ENCODE peak calls at places on chromosomes 4 and X, in six cellular contexts. One of them, this sample, is unnamed.

GRCh38 chr4:57926311-57926710 is 816.1 kb upstream of the IGFBP7 start:
- DNase-seq in CD8-positive, alpha-beta T cell: no peak
- DNase-seq in suprapubic skin: no peak
- DNase-seq in PC-3: no peak
- DNase-seq in adrenal gland: no peak
- DNase-seq in upper lobe of right lung: no peak
- DNase-seq in this sample: no peak

GRCh38 chr4:37837446-37837845 is 11.0 kb downstream of the PGM2 start:
- DNase-seq in CD8-positive, alpha-beta T cell: no peak
- DNase-seq in suprapubic skin: no peak
- DNase-seq in PC-3: peak; percentile 22
- DNase-seq in adrenal gland: no peak
- DNase-seq in upper lobe of right lung: no peak
- DNase-seq in this sample: no peak

GRCh38 chrX:13464599-13465275 is 104.7 kb upstream of the EGFL6 start:
- DNase-seq in CD8-positive, alpha-beta T cell: no peak
- DNase-seq in suprapubic skin: no peak
- DNase-seq in PC-3: peak; percentile 2
- DNase-seq in adrenal gland: no peak
- DNase-seq in upper lobe of right lung: no peak
- DNase-seq in this sample: no peak

GRCh38 chr4:158949094-158949493 is 153.8 kb upstream of the RAPGEF2 start:
- DNase-seq in CD8-positive, alpha-beta T cell: no peak
- DNase-seq in suprapubic skin: no peak
- DNase-seq in PC-3: peak; percentile 35
- DNase-seq in adrenal gland: no peak
- DNase-seq in upper lobe of right lung: no peak
- DNase-seq in this sample: no peak

GRCh38 chr4:69823481-69824186 is 36.3 kb downstream of the SULT1E1 start:
- DNase-seq in CD8-positive, alpha-beta T cell: peak; percentile 53
- DNase-seq in suprapubic skin: no peak
- DNase-seq in PC-3: peak; percentile 78
- DNase-seq in adrenal gland: no peak
- DNase-seq in upper lobe of right lung: peak; percentile 76
- DNase-seq in this sample: no peak

GRCh38 chr4:7074423-7074822 is 6.6 kb upstream of the GRPEL1 start:
- DNase-seq in CD8-positive, alpha-beta T cell: no peak
- DNase-seq in suprapubic skin: no peak
- DNase-seq in PC-3: peak; percentile 59
- DNase-seq in adrenal gland: no peak
- DNase-seq in upper lobe of right lung: no peak
- DNase-seq in this sample: no peak

GRCh38 chr4:169485791-169486742 is 126.3 kb downstream of the NEK1 start:
- DNase-seq in CD8-positive, alpha-beta T cell: no peak
- DNase-seq in suprapubic skin: no peak
- DNase-seq in PC-3: peak; percentile 74
- DNase-seq in adrenal gland: peak; percentile 11
- DNase-seq in upper lobe of right lung: no peak
- DNase-seq in this sample: no peak

GRCh38 chr4:169220446-169220845 is 50.3 kb downstream of the SH3RF1 start:
- DNase-seq in CD8-positive, alpha-beta T cell: no peak
- DNase-seq in suprapubic skin: no peak
- DNase-seq in PC-3: no peak
- DNase-seq in adrenal gland: no peak
- DNase-seq in upper lobe of right lung: no peak
- DNase-seq in this sample: no peak

GRCh38 chrX:68982476-68982875 is 153.7 kb downstream of the EFNB1 start:
- DNase-seq in CD8-positive, alpha-beta T cell: no peak
- DNase-seq in suprapubic skin: no peak
- DNase-seq in PC-3: no peak
- DNase-seq in adrenal gland: no peak
- DNase-seq in upper lobe of right lung: no peak
- DNase-seq in this sample: no peak

DNA sequence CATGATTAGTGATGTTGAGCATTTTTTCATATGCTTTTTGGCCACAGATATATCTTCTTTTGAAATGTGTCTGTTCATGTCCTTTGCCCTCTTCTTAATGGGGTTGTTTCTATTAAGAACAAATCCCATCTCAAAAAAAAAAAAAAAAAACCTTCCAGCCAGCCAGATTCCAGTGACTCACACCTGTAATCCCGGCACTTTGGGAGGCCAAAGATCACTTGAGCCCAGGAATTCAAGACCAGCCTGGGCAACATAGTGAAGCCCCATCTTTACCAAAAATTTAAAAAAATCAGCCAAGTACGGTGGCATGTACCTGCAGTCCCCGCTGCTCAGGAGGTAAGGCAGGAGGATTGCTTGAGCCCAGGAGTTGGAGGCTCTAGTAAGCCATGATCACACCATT is 5.1 kb downstream of the RAB33B start:
- DNase-seq in CD8-positive, alpha-beta T cell: no peak
- DNase-seq in suprapubic skin: no peak
- DNase-seq in PC-3: peak; percentile 23
- DNase-seq in adrenal gland: no peak
- DNase-seq in upper lobe of right lung: no peak
- DNase-seq in this sample: no peak
- H3K4me1 ChIP-seq in CD8-positive, alpha-beta T cell: peaks cover 27% of the 10 kb centered on the region
- H3K4me1 ChIP-seq in suprapubic skin: peaks cover 51% of the 10 kb centered on the region
- H3K4me1 ChIP-seq in PC-3: peaks cover 32% of the 10 kb centered on the region
- H3K4me1 ChIP-seq in adrenal gland: peaks cover 16% of the 10 kb centered on the region
- H3K4me1 ChIP-seq in upper lobe of right lung: peaks cover 38% of the 10 kb centered on the region
- H3K4me1 ChIP-seq in this sample: peaks cover 23% of the 10 kb centered on the region

GRCh38 chr4:4859799-4860380 is 425 bp downstream of the MSX1 start:
- DNase-seq in CD8-positive, alpha-beta T cell: no peak
- DNase-seq in suprapubic skin: no peak
- DNase-seq in PC-3: no peak
- DNase-seq in adrenal gland: no peak
- DNase-seq in upper lobe of right lung: no peak
- DNase-seq in this sample: peak; percentile 46
- H3K27me3 ChIP-seq in CD8-positive, alpha-beta T cell: peaks cover 63% of the 10 kb centered on the region
- H3K27me3 ChIP-seq in suprapubic skin: peaks cover 98% of the 10 kb centered on the region
- H3K27me3 ChIP-seq in PC-3: peaks cover 18% of the 10 kb centered on the region
- H3K27me3 ChIP-seq in adrenal gland: peaks cover 54% of the 10 kb centered on the region
- H3K27me3 ChIP-seq in upper lobe of right lung: peaks cover 94% of the 10 kb centered on the region
- H3K27me3 ChIP-seq in this sample: peaks cover 93% of the 10 kb centered on the region

DNA sequence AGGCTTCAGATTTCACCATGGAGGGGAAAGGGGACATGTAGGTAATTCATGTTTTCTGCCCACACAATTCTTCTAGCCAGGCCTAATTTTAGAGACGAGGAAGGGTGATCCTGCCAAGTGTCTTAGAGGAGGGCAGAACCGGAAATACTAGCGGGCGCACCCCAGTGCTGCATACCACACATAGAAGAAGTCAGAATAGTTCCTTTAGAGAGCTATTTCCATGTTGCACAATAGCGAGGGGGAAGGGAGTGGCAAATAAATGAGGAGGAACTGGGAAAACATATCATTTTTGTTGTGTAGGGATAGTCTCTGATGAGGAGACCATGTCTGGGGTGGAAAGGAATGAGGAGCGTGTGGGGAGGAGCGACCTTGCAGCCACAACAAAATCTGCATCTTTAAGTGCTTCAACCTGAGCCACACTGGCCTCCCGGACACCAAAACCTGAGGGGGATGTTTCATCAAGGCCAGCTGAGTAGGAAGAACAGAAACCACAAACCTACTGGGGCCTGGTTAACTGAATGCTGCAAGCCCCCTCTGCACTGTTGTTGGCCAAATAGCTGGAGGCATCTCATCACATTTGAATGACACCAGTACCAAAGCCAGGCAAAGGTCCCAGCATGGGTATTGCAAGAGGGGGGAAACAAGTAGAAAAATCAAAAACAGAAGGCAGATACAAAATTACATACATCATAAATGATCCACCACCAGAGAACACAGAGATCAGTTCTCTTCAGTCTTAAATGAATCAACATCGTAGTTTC is 26.7 kb upstream of the C1QTNF7 start:
- DNase-seq in CD8-positive, alpha-beta T cell: no peak
- DNase-seq in suprapubic skin: peak; percentile 83
- DNase-seq in PC-3: peak; percentile 41
- DNase-seq in adrenal gland: peak; percentile 42
- DNase-seq in upper lobe of right lung: peak; percentile 84
- DNase-seq in this sample: peak; percentile 80
- H3K4me1 ChIP-seq in CD8-positive, alpha-beta T cell: peaks cover 28% of the 10 kb centered on the region
- H3K4me1 ChIP-seq in suprapubic skin: peaks cover 41% of the 10 kb centered on the region
- H3K4me1 ChIP-seq in PC-3: no peaks in the 10 kb centered on the region
- H3K4me1 ChIP-seq in adrenal gland: peaks cover 4% of the 10 kb centered on the region
- H3K4me1 ChIP-seq in upper lobe of right lung: peaks cover 41% of the 10 kb centered on the region
- H3K4me1 ChIP-seq in this sample: peaks cover 46% of the 10 kb centered on the region

DNA sequence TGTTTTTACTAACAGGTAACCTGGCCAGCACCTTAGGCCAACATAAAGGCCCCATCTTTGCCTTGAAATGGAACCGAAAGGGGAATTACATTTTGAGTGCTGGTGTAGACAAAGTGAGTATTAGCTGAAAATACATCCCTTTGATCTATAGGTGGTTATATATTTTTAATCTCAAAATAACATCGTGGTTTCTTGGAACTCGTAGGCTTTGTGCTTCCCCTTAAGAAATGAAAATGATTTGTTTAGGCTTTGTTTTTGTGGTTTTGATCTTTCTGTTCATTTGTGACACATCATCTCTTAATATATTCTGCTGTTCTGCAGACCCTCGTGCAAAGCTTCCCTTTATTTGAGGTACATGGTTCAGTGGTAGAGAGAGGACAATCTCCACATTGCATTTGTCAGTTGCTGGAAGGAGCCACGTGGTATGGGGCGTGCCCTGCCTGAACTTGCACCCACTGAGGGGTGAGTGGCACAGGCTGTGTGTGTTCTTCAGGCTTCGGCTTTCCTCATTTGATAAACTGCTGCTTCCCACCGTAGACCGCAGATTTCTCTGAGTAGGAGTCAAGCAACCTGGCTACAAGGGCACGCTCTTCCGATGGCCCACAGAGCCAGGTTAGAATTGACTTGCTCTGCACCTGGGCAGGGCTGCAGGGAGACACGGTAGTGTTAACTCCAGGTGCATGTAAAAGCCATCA is 72.2 kb downstream of the GPR143 start:
- DNase-seq in CD8-positive, alpha-beta T cell: no peak
- DNase-seq in suprapubic skin: no peak
- DNase-seq in PC-3: no peak
- DNase-seq in adrenal gland: no peak
- DNase-seq in upper lobe of right lung: no peak
- DNase-seq in this sample: no peak
- H3K27me3 ChIP-seq in CD8-positive, alpha-beta T cell: no peaks in the 10 kb centered on the region
- H3K27me3 ChIP-seq in suprapubic skin: no peaks in the 10 kb centered on the region
- H3K27me3 ChIP-seq in PC-3: no peaks in the 10 kb centered on the region
- H3K27me3 ChIP-seq in adrenal gland: no peaks in the 10 kb centered on the region
- H3K27me3 ChIP-seq in upper lobe of right lung: no peaks in the 10 kb centered on the region
- H3K27me3 ChIP-seq in this sample: no peaks in the 10 kb centered on the region

GRCh38 chrX:39984191-39984956 is 113.4 kb downstream of the BCOR start:
- DNase-seq in CD8-positive, alpha-beta T cell: no peak
- DNase-seq in suprapubic skin: no peak
- DNase-seq in PC-3: no peak
- DNase-seq in adrenal gland: no peak
- DNase-seq in upper lobe of right lung: no peak
- DNase-seq in this sample: no peak

GRCh38 chrX:39985116-39985515 is 112.6 kb downstream of the BCOR start:
- DNase-seq in CD8-positive, alpha-beta T cell: no peak
- DNase-seq in suprapubic skin: no peak
- DNase-seq in PC-3: no peak
- DNase-seq in adrenal gland: no peak
- DNase-seq in upper lobe of right lung: no peak
- DNase-seq in this sample: no peak

GRCh38 chrX:39983715-39984114 is 114.0 kb downstream of the BCOR start:
- DNase-seq in CD8-positive, alpha-beta T cell: no peak
- DNase-seq in suprapubic skin: no peak
- DNase-seq in PC-3: no peak
- DNase-seq in adrenal gland: no peak
- DNase-seq in upper lobe of right lung: no peak
- DNase-seq in this sample: no peak

GRCh38 chrX:39982927-39983326 is 114.8 kb downstream of the BCOR start:
- DNase-seq in CD8-positive, alpha-beta T cell: no peak
- DNase-seq in suprapubic skin: no peak
- DNase-seq in PC-3: peak; percentile 3
- DNase-seq in adrenal gland: no peak
- DNase-seq in upper lobe of right lung: no peak
- DNase-seq in this sample: no peak

GRCh38 chrX:39985551-39985950 is 112.2 kb downstream of the BCOR start:
- DNase-seq in CD8-positive, alpha-beta T cell: no peak
- DNase-seq in suprapubic skin: no peak
- DNase-seq in PC-3: no peak
- DNase-seq in adrenal gland: no peak
- DNase-seq in upper lobe of right lung: no peak
- DNase-seq in this sample: no peak
- H3K4me1 ChIP-seq in CD8-positive, alpha-beta T cell: no peaks in the 10 kb centered on the region
- H3K4me1 ChIP-seq in suprapubic skin: peaks cover 15% of the 10 kb centered on the region
- H3K4me1 ChIP-seq in PC-3: no peaks in the 10 kb centered on the region
- H3K4me1 ChIP-seq in adrenal gland: no peaks in the 10 kb centered on the region
- H3K4me1 ChIP-seq in upper lobe of right lung: no peaks in the 10 kb centered on the region
- H3K4me1 ChIP-seq in this sample: peaks cover 11% of the 10 kb centered on the region

GRCh38 chr4:4849524-4850193 is 9.8 kb upstream of the MSX1 start:
- DNase-seq in CD8-positive, alpha-beta T cell: no peak
- DNase-seq in suprapubic skin: peak; percentile 38
- DNase-seq in PC-3: no peak
- DNase-seq in adrenal gland: no peak
- DNase-seq in upper lobe of right lung: peak; percentile 26
- DNase-seq in this sample: peak; percentile 38

GRCh38 chr4:4847011-4847410 is 12.5 kb upstream of the MSX1 start:
- DNase-seq in CD8-positive, alpha-beta T cell: no peak
- DNase-seq in suprapubic skin: peak; percentile 44
- DNase-seq in PC-3: no peak
- DNase-seq in adrenal gland: no peak
- DNase-seq in upper lobe of right lung: peak; percentile 16
- DNase-seq in this sample: peak; percentile 28

GRCh38 chr4:4849106-4849505 is 10.4 kb upstream of the MSX1 start:
- DNase-seq in CD8-positive, alpha-beta T cell: no peak
- DNase-seq in suprapubic skin: peak; percentile 63
- DNase-seq in PC-3: no peak
- DNase-seq in adrenal gland: no peak
- DNase-seq in upper lobe of right lung: peak; percentile 38
- DNase-seq in this sample: peak; percentile 27

GRCh38 chr4:4851081-4851480 is 8.4 kb upstream of the MSX1 start:
- DNase-seq in CD8-positive, alpha-beta T cell: no peak
- DNase-seq in suprapubic skin: no peak
- DNase-seq in PC-3: no peak
- DNase-seq in adrenal gland: no peak
- DNase-seq in upper lobe of right lung: peak; percentile 30
- DNase-seq in this sample: no peak

DNA sequence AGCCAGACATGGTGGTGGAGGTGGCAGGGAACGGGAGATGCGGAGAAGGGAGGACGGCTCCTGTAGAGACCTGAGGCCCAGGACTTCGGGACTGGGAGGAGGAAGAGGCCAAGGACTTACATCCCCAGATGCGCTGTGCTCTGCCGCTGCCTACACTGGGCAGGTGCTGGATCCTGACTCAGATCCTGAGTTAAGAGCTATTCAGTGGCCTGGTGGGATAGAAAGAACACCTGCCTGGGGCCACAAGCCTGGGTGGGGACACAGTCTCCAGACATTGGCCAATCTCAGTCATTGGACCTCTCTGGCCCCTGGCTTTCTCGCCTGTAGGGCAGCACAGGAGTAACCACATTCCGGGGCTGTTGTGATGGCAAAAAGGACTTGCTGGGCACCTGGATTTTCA is 10.9 kb upstream of the MSX1 start:
- DNase-seq in CD8-positive, alpha-beta T cell: no peak
- DNase-seq in suprapubic skin: peak; percentile 52
- DNase-seq in PC-3: no peak
- DNase-seq in adrenal gland: no peak
- DNase-seq in upper lobe of right lung: peak; percentile 48
- DNase-seq in this sample: peak; percentile 19
- H3K27me3 ChIP-seq in CD8-positive, alpha-beta T cell: no peaks in the 10 kb centered on the region
- H3K27me3 ChIP-seq in suprapubic skin: peaks cover 78% of the 10 kb centered on the region
- H3K27me3 ChIP-seq in PC-3: no peaks in the 10 kb centered on the region
- H3K27me3 ChIP-seq in adrenal gland: peaks cover 18% of the 10 kb centered on the region
- H3K27me3 ChIP-seq in upper lobe of right lung: peaks cover 73% of the 10 kb centered on the region
- H3K27me3 ChIP-seq in this sample: peaks cover 21% of the 10 kb centered on the region